ENCODE peak calls at places on chromosomes 3 and 15, in nine cellular contexts. One of them, this sample, is unnamed.
A peak's percentile ranks its signal among the peaks of the same experiment; 100 is the strongest.

GRCh38 chr3:108125550-108126071 is 34.8 kb upstream of the CD47 start:
- DNase-seq in HFF-Myc: no peak
- DNase-seq in SK-N-SH: no peak
- DNase-seq in NCI-H2081 treated with DMSO at 0.1 percent for 48 hours: peak; percentile 98
- DNase-seq in brain microvascular endothelial cell: no peak
- DNase-seq in HS-27A: no peak
- DNase-seq in activated naive CD4-positive, alpha-beta T cell treated with anti-CD3 and anti-CD28 coated beads, Interleukin-2, amount 50 U/mL, for 72 hours: peak; percentile 48
- DNase-seq in GDM1: peak; percentile 93
- DNase-seq in NCI-H774: peak; percentile 73
- DNase-seq in this sample: peak; percentile 22

GRCh38 chr15:23566070-23567050 is 886 bp downstream of the MKRN3 start:
- DNase-seq in brain microvascular endothelial cell: no peak
- DNase-seq in NCI-H2081 treated with DMSO at 0.1 percent for 48 hours: peak; percentile 83
- DNase-seq in HS-27A: no peak
- DNase-seq in GDM1: peak; percentile 75
- DNase-seq in HFF-Myc: no peak
- DNase-seq in activated naive CD4-positive, alpha-beta T cell treated with anti-CD3 and anti-CD28 coated beads, Interleukin-2, amount 50 U/mL, for 72 hours: no peak
- DNase-seq in NCI-H774: peak; percentile 90
- DNase-seq in SK-N-SH: peak; percentile 77
- DNase-seq in this sample: peak; percentile 76

GRCh38 chr3:159751141-159751540 is 237.5 kb upstream of the IL12A start:
- DNase-seq in HS-27A: no peak
- DNase-seq in NCI-H2081 treated with DMSO at 0.1 percent for 48 hours: no peak
- DNase-seq in GDM1: no peak
- DNase-seq in NCI-H774: no peak
- DNase-seq in brain microvascular endothelial cell: no peak
- DNase-seq in SK-N-SH: no peak
- DNase-seq in activated naive CD4-positive, alpha-beta T cell treated with anti-CD3 and anti-CD28 coated beads, Interleukin-2, amount 50 U/mL, for 72 hours: no peak
- DNase-seq in HFF-Myc: no peak
- DNase-seq in this sample: no peak

GRCh38 chr15:80367094-80367493 is 37.1 kb upstream of the ARNT2 start:
- DNase-seq in brain microvascular endothelial cell: peak; percentile 3
- DNase-seq in HFF-Myc: peak; percentile 14
- DNase-seq in NCI-H774: no peak
- DNase-seq in activated naive CD4-positive, alpha-beta T cell treated with anti-CD3 and anti-CD28 coated beads, Interleukin-2, amount 50 U/mL, for 72 hours: peak; percentile 4
- DNase-seq in HS-27A: no peak
- DNase-seq in NCI-H2081 treated with DMSO at 0.1 percent for 48 hours: no peak
- DNase-seq in SK-N-SH: peak; percentile 9
- DNase-seq in GDM1: no peak
- DNase-seq in this sample: no peak

GRCh38 chr3:111794701-111795100 is 64.4 kb upstream of the PHLDB2 start:
- DNase-seq in HFF-Myc: peak; percentile 70
- DNase-seq in brain microvascular endothelial cell: no peak
- DNase-seq in GDM1: no peak
- DNase-seq in NCI-H2081 treated with DMSO at 0.1 percent for 48 hours: no peak
- DNase-seq in activated naive CD4-positive, alpha-beta T cell treated with anti-CD3 and anti-CD28 coated beads, Interleukin-2, amount 50 U/mL, for 72 hours: no peak
- DNase-seq in HS-27A: no peak
- DNase-seq in NCI-H774: no peak
- DNase-seq in SK-N-SH: no peak
- DNase-seq in this sample: no peak

GRCh38 chr15:52082197-52083036 is 30.2 kb downstream of the BCL2L10 start:
- DNase-seq in SK-N-SH: no peak
- DNase-seq in HS-27A: no peak
- DNase-seq in activated naive CD4-positive, alpha-beta T cell treated with anti-CD3 and anti-CD28 coated beads, Interleukin-2, amount 50 U/mL, for 72 hours: no peak
- DNase-seq in HFF-Myc: no peak
- DNase-seq in GDM1: peak; percentile 71
- DNase-seq in NCI-H2081 treated with DMSO at 0.1 percent for 48 hours: no peak
- DNase-seq in brain microvascular endothelial cell: no peak
- DNase-seq in NCI-H774: no peak
- DNase-seq in this sample: no peak

GRCh38 chr3:82505079-82505756 is 743.8 kb upstream of the GBE1 start:
- DNase-seq in HFF-Myc: no peak
- DNase-seq in HS-27A: no peak
- DNase-seq in NCI-H2081 treated with DMSO at 0.1 percent for 48 hours: no peak
- DNase-seq in activated naive CD4-positive, alpha-beta T cell treated with anti-CD3 and anti-CD28 coated beads, Interleukin-2, amount 50 U/mL, for 72 hours: no peak
- DNase-seq in SK-N-SH: no peak
- DNase-seq in brain microvascular endothelial cell: no peak
- DNase-seq in NCI-H774: no peak
- DNase-seq in GDM1: no peak
- DNase-seq in this sample: no peak

GRCh38 chr3:82329300-82329699 is 567.9 kb upstream of the GBE1 start:
- DNase-seq in activated naive CD4-positive, alpha-beta T cell treated with anti-CD3 and anti-CD28 coated beads, Interleukin-2, amount 50 U/mL, for 72 hours: no peak
- DNase-seq in NCI-H2081 treated with DMSO at 0.1 percent for 48 hours: no peak
- DNase-seq in SK-N-SH: no peak
- DNase-seq in brain microvascular endothelial cell: no peak
- DNase-seq in HS-27A: no peak
- DNase-seq in NCI-H774: no peak
- DNase-seq in HFF-Myc: no peak
- DNase-seq in GDM1: no peak
- DNase-seq in this sample: no peak

GRCh38 chr3:77648214-77648613 is 608.3 kb downstream of the ROBO2 start:
- DNase-seq in HFF-Myc: no peak
- DNase-seq in NCI-H774: no peak
- DNase-seq in brain microvascular endothelial cell: no peak
- DNase-seq in HS-27A: no peak
- DNase-seq in activated naive CD4-positive, alpha-beta T cell treated with anti-CD3 and anti-CD28 coated beads, Interleukin-2, amount 50 U/mL, for 72 hours: no peak
- DNase-seq in NCI-H2081 treated with DMSO at 0.1 percent for 48 hours: no peak
- DNase-seq in GDM1: no peak
- DNase-seq in SK-N-SH: no peak
- DNase-seq in this sample: no peak

GRCh38 chr3:60659098-60659497 is 592.2 kb downstream of the FHIT start:
- DNase-seq in SK-N-SH: no peak
- DNase-seq in activated naive CD4-positive, alpha-beta T cell treated with anti-CD3 and anti-CD28 coated beads, Interleukin-2, amount 50 U/mL, for 72 hours: no peak
- DNase-seq in HS-27A: no peak
- DNase-seq in HFF-Myc: no peak
- DNase-seq in brain microvascular endothelial cell: no peak
- DNase-seq in NCI-H2081 treated with DMSO at 0.1 percent for 48 hours: no peak
- DNase-seq in GDM1: no peak
- DNase-seq in NCI-H774: no peak
- DNase-seq in this sample: no peak

GRCh38 chr15:64634576-64635485 is 140.6 kb downstream of the RBPMS2 start:
- DNase-seq in HFF-Myc: no peak
- DNase-seq in NCI-H774: peak; percentile 11
- DNase-seq in activated naive CD4-positive, alpha-beta T cell treated with anti-CD3 and anti-CD28 coated beads, Interleukin-2, amount 50 U/mL, for 72 hours: peak; percentile 48
- DNase-seq in brain microvascular endothelial cell: peak; percentile 52
- DNase-seq in NCI-H2081 treated with DMSO at 0.1 percent for 48 hours: peak; percentile 64
- DNase-seq in HS-27A: no peak
- DNase-seq in SK-N-SH: no peak
- DNase-seq in GDM1: no peak
- DNase-seq in this sample: no peak

GRCh38 chr15:52011711-52012144 is 7.3 kb upstream of the MAPK6 start:
- DNase-seq in activated naive CD4-positive, alpha-beta T cell treated with anti-CD3 and anti-CD28 coated beads, Interleukin-2, amount 50 U/mL, for 72 hours: no peak
- DNase-seq in brain microvascular endothelial cell: no peak
- DNase-seq in HFF-Myc: no peak
- DNase-seq in SK-N-SH: no peak
- DNase-seq in GDM1: no peak
- DNase-seq in HS-27A: no peak
- DNase-seq in NCI-H2081 treated with DMSO at 0.1 percent for 48 hours: no peak
- DNase-seq in NCI-H774: peak; percentile 68
- DNase-seq in this sample: peak; percentile 63

GRCh38 chr3:31220431-31220830 is 312.3 kb upstream of the STT3B start:
- DNase-seq in activated naive CD4-positive, alpha-beta T cell treated with anti-CD3 and anti-CD28 coated beads, Interleukin-2, amount 50 U/mL, for 72 hours: no peak
- DNase-seq in HS-27A: no peak
- DNase-seq in NCI-H2081 treated with DMSO at 0.1 percent for 48 hours: no peak
- DNase-seq in brain microvascular endothelial cell: no peak
- DNase-seq in GDM1: no peak
- DNase-seq in HFF-Myc: no peak
- DNase-seq in NCI-H774: no peak
- DNase-seq in SK-N-SH: no peak
- DNase-seq in this sample: no peak

GRCh38 chr15:42091753-42092665 is 2.4 kb downstream of the PLA2G4D start:
- DNase-seq in activated naive CD4-positive, alpha-beta T cell treated with anti-CD3 and anti-CD28 coated beads, Interleukin-2, amount 50 U/mL, for 72 hours: no peak
- DNase-seq in NCI-H2081 treated with DMSO at 0.1 percent for 48 hours: no peak
- DNase-seq in HS-27A: no peak
- DNase-seq in GDM1: no peak
- DNase-seq in SK-N-SH: no peak
- DNase-seq in brain microvascular endothelial cell: no peak
- DNase-seq in NCI-H774: no peak
- DNase-seq in HFF-Myc: no peak
- DNase-seq in this sample: no peak